ENCODE peak calls at places on chromosomes 4 and X, in five cellular contexts. Z is left ventricle myocardium inferior, X is mesendoderm, U is NB4, H is A172. W is an unnamed sample.

GRCh38 chrX:119226431-119226830 is 9.7 kb upstream of the PGRMC1 start:
- DNase-seq in Z (no peak), X (no peak), U (peak), H (no peak), W (no peak)

GRCh38 chrX:47191806-47192401 is 1.7 kb upstream of the UBA1 start:
- DNase-seq in Z (no peak), X (peak), U (peak), H (no peak), W (no peak)

GRCh38 chr4:54315561-54315960 is 86.5 kb downstream of the PDGFRA start:
- DNase-seq in Z (no peak), X (no peak), U (peak), H (no peak), W (no peak)

GRCh38 chrX:71053217-71053621 is 14.9 kb downstream of the SNX12 start:
- DNase-seq in Z (no peak), X (peak), U (no peak), H (no peak), W (no peak)

GRCh38 chrX:107537815-107538214 is 88.4 kb downstream of the FRMPD3 start:
- DNase-seq in Z (no peak), X (peak), U (peak), H (peak), W (no peak)

GRCh38 chrX:9495496-9495895 is 30.6 kb downstream of the TBL1X start:
- DNase-seq in Z (no peak), X (no peak), U (no peak), H (no peak), W (no peak)

GRCh38 chrX:151458824-151459223 is 61.8 kb downstream of the VMA21 start:
- DNase-seq in Z (no peak), X (peak), U (no peak), H (peak), W (no peak)

GRCh38 chr4:1746919-1747602 is 25.7 kb downstream of the TACC3 start:
- DNase-seq in Z (no peak), X (no peak), U (no peak), H (no peak), W (no peak)

GRCh38 chr4:8297141-8297601 is 27.6 kb downstream of the HTRA3 start:
- DNase-seq in Z (no peak), X (no peak), U (no peak), H (no peak), W (peak)

GRCh38 chrX:37825225-37825842 is 22.0 kb downstream of the DYNLT3 start:
- DNase-seq in Z (no peak), X (peak), U (peak), H (no peak), W (no peak)

GRCh38 chr4:109969909-109970308 is 57.2 kb downstream of the EGF start:
- DNase-seq in Z (no peak), X (no peak), U (peak), H (no peak), W (no peak)

GRCh38 chr4:5976431-5976830 is 41.8 kb downstream of the C4orf50 start:
- DNase-seq in Z (no peak), X (peak), U (no peak), H (no peak), W (peak)

GRCh38 chr4:86294883-86295282 is 65.0 kb downstream of the MAPK10 start:
- DNase-seq in Z (no peak), X (no peak), U (no peak), H (no peak), W (no peak)

W was measured in posterior vena cava.